ENCODE peak calls at places on chromosomes 5 and 9, in six cellular contexts. S is IMR-90; J is stimulated activated CD4-positive, alpha-beta T cell treated with anti-CD3 and anti-CD28 coated beads, Interleukin-12 subunit alpha, Interleukin-12 subunit beta, amount 100 ng/mL, for 24 hours; R is activated CD8-positive, alpha-beta memory T cell treated with anti-CD3 and anti-CD28 coated beads for 4 hours; W is ureter; G is mammary epithelial cell. O is an unnamed sample.

GRCh38 chr5:1507016-1507375 is 16.8 kb downstream of the LPCAT1 start:
- DNase-seq in R (no peak), S (no peak), J (no peak), G (no peak), W (no peak), O (no peak)

GRCh38 chr5:157502143-157502647 is 42.2 kb downstream of the NIPAL4 start:
- DNase-seq in W (no peak), S (peak), G (no peak), J (no peak), R (no peak), O (peak)

GRCh38 chr5:157533011-157533481 is 42.5 kb downstream of the ADAM19 start:
- DNase-seq in R (no peak), J (no peak), G (no peak), W (no peak), S (no peak), O (no peak)

GRCh38 chr5:16600397-16600796 is 16.4 kb downstream of the RETREG1 start:
- DNase-seq in W (no peak), S (no peak), R (no peak), J (no peak), G (no peak), O (no peak)

GRCh38 chr5:145585443-145586148 is 249.5 kb downstream of the PRELID2 start:
- DNase-seq in W (no peak), G (no peak), J (no peak), R (no peak), S (no peak), O (no peak)

GRCh38 chr9:78207319-78207718 is 28.6 kb upstream of the CEP78 start:
- DNase-seq in W (no peak), J (no peak), S (no peak), G (no peak), R (no peak), O (no peak)

GRCh38 chr9:129231759-129232158 is 53.7 kb upstream of the IER5L start:
- DNase-seq in J (no peak), S (no peak), W (no peak), G (no peak), R (no peak), O (no peak)

GRCh38 chr5:128774605-128775004 is 190.7 kb upstream of the SLC27A6 start:
- DNase-seq in J (no peak), W (no peak), S (peak), G (peak), R (no peak), O (no peak)

GRCh38 chr9:37667706-37668672 is 17.2 kb downstream of the FRMPD1 start:
- DNase-seq in G (no peak), W (no peak), S (no peak), R (no peak), J (no peak), O (no peak)

GRCh38 chr5:6875376-6875775 is 162.1 kb downstream of the TENT4A start:
- DNase-seq in R (no peak), W (peak), G (peak), J (no peak), S (no peak), O (no peak)

GRCh38 chr5:81838307-81838906 is 87.5 kb upstream of the SSBP2 start:
- DNase-seq in J (no peak), S (peak), G (no peak), R (no peak), W (no peak), O (no peak)

GRCh38 chr9:95770653-95771131 is 104.8 kb upstream of the ERCC6L2 start:
- DNase-seq in G (no peak), W (no peak), R (no peak), S (no peak), J (no peak), O (no peak)

GRCh38 chr5:78760411-78761169 is 112.0 kb upstream of the LHFPL2 start:
- DNase-seq in J (no peak), R (no peak), S (no peak), W (no peak), G (no peak), O (peak)

GRCh38 chr9:127075592-127076380 is 46.6 kb downstream of the ANGPTL2 start:
- DNase-seq in R (no peak), J (no peak), G (no peak), S (peak), W (no peak), O (no peak)

GRCh38 chr9:5608298-5609254 is 20.3 kb upstream of the RIC1 start:
- DNase-seq in W (no peak), J (no peak), G (peak), R (no peak), S (no peak), O (no peak)

GRCh38 chr9:123322771-123323481 is 33.1 kb upstream of the CRB2 start:
- DNase-seq in W (no peak), S (no peak), R (peak), J (peak), G (no peak), O (no peak)

GRCh38 chr5:91092859-91093843 is 290.0 kb downstream of the ARRDC3 start:
- DNase-seq in R (no peak), J (no peak), S (no peak), G (no peak), W (no peak), O (no peak)

GRCh38 chr5:149796025-149796424 is 65.9 kb downstream of the PPARGC1B start:
- DNase-seq in W (no peak), S (peak), R (no peak), G (no peak), J (no peak), O (no peak)

GRCh38 chr5:136036991-136037705 is 8.4 kb downstream of the TGFBI start:
- DNase-seq in W (no peak), R (no peak), J (peak), S (peak), G (peak), O (peak)

GRCh38 chr5:80230269-80230992 is 25.4 kb downstream of the SERINC5 start:
- DNase-seq in R (no peak), S (no peak), J (no peak), G (no peak), W (no peak), O (no peak)

GRCh38 chr9:1219284-1219683 is 169.1 kb downstream of the DMRT2 start:
- DNase-seq in G (no peak), W (no peak), R (no peak), J (no peak), S (peak), O (no peak)

GRCh38 chr9:127847155-127847463 is 7.3 kb downstream of the ENG start:
- DNase-seq in S (no peak), W (no peak), R (no peak), J (no peak), G (no peak), O (no peak)

O was measured in SIG-M5.